ENCODE peak calls at places on chromosome 9, in seven cellular contexts. One of them, this sample, is unnamed.

GRCh38 chr9:126146254-126147145 is 180.1 kb upstream of the MVB12B start:
- DNase-seq in IMR-90: no peak
- DNase-seq in uterus: no peak
- DNase-seq in lower lobe of right lung: no peak
- DNase-seq in psoas muscle: no peak
- DNase-seq in CD8-positive, alpha-beta memory T cell: no peak
- DNase-seq in stomach: peak; percentile 24
- DNase-seq in this sample: no peak

GRCh38 chr9:23379842-23380241 is 446.2 kb downstream of the ELAVL2 start:
- DNase-seq in stomach: no peak
- DNase-seq in psoas muscle: no peak
- DNase-seq in IMR-90: no peak
- DNase-seq in uterus: no peak
- DNase-seq in lower lobe of right lung: no peak
- DNase-seq in CD8-positive, alpha-beta memory T cell: no peak
- DNase-seq in this sample: no peak

GRCh38 chr9:122134822-122135528 is 24.6 kb downstream of the NDUFA8 start:
- DNase-seq in lower lobe of right lung: no peak
- DNase-seq in stomach: no peak
- DNase-seq in uterus: no peak
- DNase-seq in IMR-90: peak; percentile 23
- DNase-seq in CD8-positive, alpha-beta memory T cell: no peak
- DNase-seq in psoas muscle: no peak
- DNase-seq in this sample: no peak

GRCh38 chr9:108869092-108869725 is 7.1 kb downstream of the ACTL7A start:
- DNase-seq in uterus: no peak
- DNase-seq in CD8-positive, alpha-beta memory T cell: no peak
- DNase-seq in IMR-90: peak; percentile 36
- DNase-seq in lower lobe of right lung: no peak
- DNase-seq in psoas muscle: no peak
- DNase-seq in stomach: no peak
- DNase-seq in this sample: no peak

GRCh38 chr9:35756275-35756742 is 2.2 kb upstream of the MSMP start:
- DNase-seq in uterus: peak; percentile 61
- DNase-seq in psoas muscle: peak; percentile 81
- DNase-seq in IMR-90: no peak
- DNase-seq in lower lobe of right lung: peak; percentile 83
- DNase-seq in stomach: peak; percentile 74
- DNase-seq in CD8-positive, alpha-beta memory T cell: peak; percentile 86
- DNase-seq in this sample: peak; percentile 66

GRCh38 chr9:31612336-31613030 is 772.0 kb upstream of the ACO1 start:
- DNase-seq in psoas muscle: no peak
- DNase-seq in IMR-90: no peak
- DNase-seq in CD8-positive, alpha-beta memory T cell: no peak
- DNase-seq in stomach: no peak
- DNase-seq in lower lobe of right lung: no peak
- DNase-seq in uterus: no peak
- DNase-seq in this sample: no peak

GRCh38 chr9:76112151-76112550 is 221.7 kb downstream of the PCSK5 start:
- DNase-seq in stomach: no peak
- DNase-seq in psoas muscle: no peak
- DNase-seq in uterus: no peak
- DNase-seq in IMR-90: no peak
- DNase-seq in CD8-positive, alpha-beta memory T cell: no peak
- DNase-seq in lower lobe of right lung: no peak
- DNase-seq in this sample: no peak

GRCh38 chr9:37302277-37302676 is 120.2 kb upstream of the GRHPR start:
- DNase-seq in lower lobe of right lung: no peak
- DNase-seq in IMR-90: no peak
- DNase-seq in psoas muscle: no peak
- DNase-seq in uterus: no peak
- DNase-seq in stomach: no peak
- DNase-seq in CD8-positive, alpha-beta memory T cell: peak; percentile 60
- DNase-seq in this sample: no peak

GRCh38 chr9:129416831-129417604 is 203.9 kb downstream of the C9orf50 start:
- DNase-seq in uterus: no peak
- DNase-seq in CD8-positive, alpha-beta memory T cell: no peak
- DNase-seq in stomach: no peak
- DNase-seq in psoas muscle: peak; percentile 47
- DNase-seq in IMR-90: no peak
- DNase-seq in lower lobe of right lung: no peak
- DNase-seq in this sample: no peak

GRCh38 chr9:111662851-111663823 is 1.7 kb downstream of the GNG10 start:
- DNase-seq in uterus: no peak
- DNase-seq in CD8-positive, alpha-beta memory T cell: no peak
- DNase-seq in psoas muscle: no peak
- DNase-seq in stomach: no peak
- DNase-seq in IMR-90: no peak
- DNase-seq in lower lobe of right lung: no peak
- DNase-seq in this sample: no peak

GRCh38 chr9:8600914-8601680 is 801.5 kb upstream of the DMAC1 start:
- DNase-seq in IMR-90: no peak
- DNase-seq in CD8-positive, alpha-beta memory T cell: no peak
- DNase-seq in uterus: no peak
- DNase-seq in psoas muscle: no peak
- DNase-seq in stomach: no peak
- DNase-seq in lower lobe of right lung: no peak
- DNase-seq in this sample: no peak

GRCh38 chr9:101514056-101514455 is 19.6 kb upstream of the RNF20 start:
- DNase-seq in uterus: no peak
- DNase-seq in lower lobe of right lung: no peak
- DNase-seq in CD8-positive, alpha-beta memory T cell: no peak
- DNase-seq in stomach: no peak
- DNase-seq in psoas muscle: no peak
- DNase-seq in IMR-90: peak; percentile 72
- DNase-seq in this sample: no peak

GRCh38 chr9:134130503-134131375 is 5.1 kb upstream of the WDR5 start:
- DNase-seq in IMR-90: peak; percentile 11
- DNase-seq in stomach: peak; percentile 91
- DNase-seq in psoas muscle: peak; percentile 79
- DNase-seq in lower lobe of right lung: peak; percentile 93
- DNase-seq in uterus: peak; percentile 56
- DNase-seq in CD8-positive, alpha-beta memory T cell: no peak
- DNase-seq in this sample: peak; percentile 82

GRCh38 chr9:137218754-137219271 is 3.2 kb downstream of the RNF208 start:
- DNase-seq in IMR-90: peak; percentile 34
- DNase-seq in lower lobe of right lung: no peak
- DNase-seq in uterus: no peak
- DNase-seq in stomach: peak; percentile 86
- DNase-seq in psoas muscle: no peak
- DNase-seq in CD8-positive, alpha-beta memory T cell: no peak
- DNase-seq in this sample: no peak

GRCh38 chr9:93660647-93661046 is 84.3 kb downstream of the PHF2 start:
- DNase-seq in IMR-90: no peak
- DNase-seq in psoas muscle: peak; percentile 25
- DNase-seq in uterus: no peak
- DNase-seq in lower lobe of right lung: no peak
- DNase-seq in CD8-positive, alpha-beta memory T cell: peak; percentile 28
- DNase-seq in stomach: no peak
- DNase-seq in this sample: no peak

GRCh38 chr9:92617951-92618510 is 51.9 kb downstream of the IPPK start:
- DNase-seq in stomach: peak; percentile 18
- DNase-seq in IMR-90: no peak
- DNase-seq in CD8-positive, alpha-beta memory T cell: no peak
- DNase-seq in lower lobe of right lung: no peak
- DNase-seq in psoas muscle: no peak
- DNase-seq in uterus: no peak
- DNase-seq in this sample: no peak

GRCh38 chr9:89603629-89604462 is 966 bp upstream of the GADD45G start:
- DNase-seq in CD8-positive, alpha-beta memory T cell: no peak
- DNase-seq in uterus: peak; percentile 70
- DNase-seq in psoas muscle: peak; percentile 86
- DNase-seq in stomach: peak; percentile 81
- DNase-seq in IMR-90: peak; percentile 11
- DNase-seq in lower lobe of right lung: peak; percentile 84
- DNase-seq in this sample: peak; percentile 77

GRCh38 chr9:102479191-102479590 is 515.9 kb upstream of the CYLC2 start:
- DNase-seq in psoas muscle: no peak
- DNase-seq in IMR-90: no peak
- DNase-seq in lower lobe of right lung: no peak
- DNase-seq in stomach: no peak
- DNase-seq in CD8-positive, alpha-beta memory T cell: no peak
- DNase-seq in uterus: no peak
- DNase-seq in this sample: no peak

GRCh38 chr9:110641350-110641749 is 27.2 kb upstream of the MUSK start:
- DNase-seq in lower lobe of right lung: no peak
- DNase-seq in uterus: no peak
- DNase-seq in psoas muscle: no peak
- DNase-seq in IMR-90: no peak
- DNase-seq in stomach: no peak
- DNase-seq in CD8-positive, alpha-beta memory T cell: no peak
- DNase-seq in this sample: no peak

GRCh38 chr9:110640736-110641135 is 27.9 kb upstream of the MUSK start:
- DNase-seq in uterus: no peak
- DNase-seq in psoas muscle: no peak
- DNase-seq in IMR-90: no peak
- DNase-seq in lower lobe of right lung: no peak
- DNase-seq in stomach: no peak
- DNase-seq in CD8-positive, alpha-beta memory T cell: no peak
- DNase-seq in this sample: no peak

GRCh38 chr9:110638381-110638954 is 30.1 kb upstream of the MUSK start:
- DNase-seq in uterus: no peak
- DNase-seq in IMR-90: peak; percentile 54
- DNase-seq in lower lobe of right lung: no peak
- DNase-seq in psoas muscle: no peak
- DNase-seq in stomach: no peak
- DNase-seq in CD8-positive, alpha-beta memory T cell: no peak
- DNase-seq in this sample: no peak

DNA sequence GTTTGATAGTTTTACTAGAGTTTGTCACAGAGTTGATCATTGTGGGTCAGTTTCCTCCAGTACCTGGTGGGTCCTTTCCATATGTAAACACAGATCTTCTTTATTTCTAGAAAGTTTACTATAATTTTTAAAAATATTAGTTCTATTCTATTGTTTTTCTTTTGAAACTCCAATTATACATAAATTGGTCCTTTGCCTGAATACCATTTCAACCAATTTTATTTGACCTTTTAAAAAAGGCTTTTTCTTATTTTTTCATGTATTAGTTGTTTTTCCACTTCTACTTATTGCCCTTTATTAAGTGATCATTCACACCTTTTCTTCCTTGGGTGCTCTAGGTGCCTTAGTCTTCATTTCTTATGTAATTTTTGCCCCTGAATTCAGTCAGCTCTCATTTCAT is 33.0 kb upstream of the MUSK start:
- DNase-seq in psoas muscle: no peak
- DNase-seq in IMR-90: no peak
- DNase-seq in stomach: no peak
- DNase-seq in uterus: no peak
- DNase-seq in lower lobe of right lung: no peak
- DNase-seq in CD8-positive, alpha-beta memory T cell: no peak
- DNase-seq in this sample: no peak
- H3K27ac ChIP-seq in psoas muscle: no peak overlapping the region
- H3K27ac ChIP-seq in IMR-90: no peak overlapping the region
- H3K27ac ChIP-seq in stomach: no peak overlapping the region
- H3K27ac ChIP-seq in uterus: no peak overlapping the region
- H3K27ac ChIP-seq in lower lobe of right lung: no peak overlapping the region
- H3K27ac ChIP-seq in CD8-positive, alpha-beta memory T cell: no peak overlapping the region
- H3K27ac ChIP-seq in this sample: no peak overlapping the region

GRCh38 chr9:33817327-33818166 is 587 bp downstream of the UBE2R2 start:
- DNase-seq in CD8-positive, alpha-beta memory T cell: peak; percentile 66
- DNase-seq in IMR-90: peak; percentile 70
- DNase-seq in stomach: peak; percentile 49
- DNase-seq in uterus: peak; percentile 54
- DNase-seq in lower lobe of right lung: peak; percentile 74
- DNase-seq in psoas muscle: peak; percentile 83
- DNase-seq in this sample: peak; percentile 69
- H3K4me3 ChIP-seq in CD8-positive, alpha-beta memory T cell: peak overlapping the region; percentile 71
- H3K4me3 ChIP-seq in IMR-90: peak overlapping the region; percentile 100
- H3K4me3 ChIP-seq in stomach: peak overlapping the region; percentile 87
- H3K4me3 ChIP-seq in uterus: peak overlapping the region; percentile 90
- H3K4me3 ChIP-seq in lower lobe of right lung: peak overlapping the region; percentile 89
- H3K4me3 ChIP-seq in psoas muscle: peak overlapping the region; percentile 93
- H3K4me3 ChIP-seq in this sample: peak overlapping the region; percentile 94

GRCh38 chr9:104088416-104088815 is 5.7 kb upstream of the SMC2 start:
- DNase-seq in CD8-positive, alpha-beta memory T cell: no peak
- DNase-seq in psoas muscle: no peak
- DNase-seq in IMR-90: peak; percentile 3
- DNase-seq in stomach: no peak
- DNase-seq in uterus: no peak
- DNase-seq in lower lobe of right lung: no peak
- DNase-seq in this sample: no peak

GRCh38 chr9:104092192-104092591 is 1.9 kb upstream of the SMC2 start:
- DNase-seq in stomach: no peak
- DNase-seq in CD8-positive, alpha-beta memory T cell: no peak
- DNase-seq in lower lobe of right lung: no peak
- DNase-seq in psoas muscle: no peak
- DNase-seq in uterus: no peak
- DNase-seq in IMR-90: no peak
- DNase-seq in this sample: no peak

GRCh38 chr9:104091028-104091590 is 3.0 kb upstream of the SMC2 start:
- DNase-seq in uterus: no peak
- DNase-seq in psoas muscle: no peak
- DNase-seq in IMR-90: peak; percentile 2
- DNase-seq in stomach: no peak
- DNase-seq in lower lobe of right lung: no peak
- DNase-seq in CD8-positive, alpha-beta memory T cell: no peak
- DNase-seq in this sample: no peak

GRCh38 chr9:104091708-104092107 is 2.4 kb upstream of the SMC2 start:
- DNase-seq in psoas muscle: no peak
- DNase-seq in IMR-90: peak; percentile 78
- DNase-seq in uterus: peak; percentile 21
- DNase-seq in lower lobe of right lung: no peak
- DNase-seq in stomach: no peak
- DNase-seq in CD8-positive, alpha-beta memory T cell: no peak
- DNase-seq in this sample: no peak

GRCh38 chr9:104090578-104090977 is 3.5 kb upstream of the SMC2 start:
- DNase-seq in lower lobe of right lung: no peak
- DNase-seq in IMR-90: no peak
- DNase-seq in CD8-positive, alpha-beta memory T cell: no peak
- DNase-seq in uterus: no peak
- DNase-seq in psoas muscle: no peak
- DNase-seq in stomach: no peak
- DNase-seq in this sample: no peak
- H3K27ac ChIP-seq in lower lobe of right lung: peak overlapping the region; percentile 97
- H3K27ac ChIP-seq in IMR-90: no peak overlapping the region
- H3K27ac ChIP-seq in CD8-positive, alpha-beta memory T cell: no peak overlapping the region
- H3K27ac ChIP-seq in uterus: peak overlapping the region; percentile 99
- H3K27ac ChIP-seq in psoas muscle: no peak overlapping the region
- H3K27ac ChIP-seq in stomach: peak overlapping the region; percentile 87
- H3K27ac ChIP-seq in this sample: no peak overlapping the region

GRCh38 chr9:117703538-117703937 is 665 bp upstream of the TLR4 start:
- DNase-seq in CD8-positive, alpha-beta memory T cell: no peak
- DNase-seq in lower lobe of right lung: no peak
- DNase-seq in uterus: no peak
- DNase-seq in IMR-90: no peak
- DNase-seq in psoas muscle: no peak
- DNase-seq in stomach: no peak
- DNase-seq in this sample: no peak

GRCh38 chr9:117704597-117704996 is 394 bp downstream of the TLR4 start:
- DNase-seq in uterus: no peak
- DNase-seq in stomach: no peak
- DNase-seq in CD8-positive, alpha-beta memory T cell: no peak
- DNase-seq in lower lobe of right lung: no peak
- DNase-seq in IMR-90: no peak
- DNase-seq in psoas muscle: no peak
- DNase-seq in this sample: no peak

GRCh38 chr9:117705386-117705785 is 1.2 kb downstream of the TLR4 start:
- DNase-seq in psoas muscle: no peak
- DNase-seq in IMR-90: no peak
- DNase-seq in uterus: no peak
- DNase-seq in lower lobe of right lung: no peak
- DNase-seq in stomach: no peak
- DNase-seq in CD8-positive, alpha-beta memory T cell: no peak
- DNase-seq in this sample: no peak

GRCh38 chr9:117706421-117707150 is 2.4 kb downstream of the TLR4 start:
- DNase-seq in lower lobe of right lung: no peak
- DNase-seq in uterus: no peak
- DNase-seq in IMR-90: no peak
- DNase-seq in stomach: no peak
- DNase-seq in CD8-positive, alpha-beta memory T cell: no peak
- DNase-seq in psoas muscle: no peak
- DNase-seq in this sample: no peak

GRCh38 chr9:117704024-117704575 is at the start of gene TLR4:
- DNase-seq in stomach: peak; percentile 54
- DNase-seq in psoas muscle: peak; percentile 75
- DNase-seq in uterus: peak; percentile 39
- DNase-seq in IMR-90: no peak
- DNase-seq in lower lobe of right lung: peak; percentile 74
- DNase-seq in CD8-positive, alpha-beta memory T cell: no peak
- DNase-seq in this sample: peak; percentile 27
- H3K4me3 ChIP-seq in stomach: peak within 1 kb of the TSS; percentile 40
- H3K4me3 ChIP-seq in psoas muscle: peak within 1 kb of the TSS; percentile 58
- H3K4me3 ChIP-seq in uterus: peak within 1 kb of the TSS; percentile 30
- H3K4me3 ChIP-seq in IMR-90: no peak within 1 kb of the TSS
- H3K4me3 ChIP-seq in lower lobe of right lung: peak within 1 kb of the TSS; percentile 62
- H3K4me3 ChIP-seq in CD8-positive, alpha-beta memory T cell: no peak within 1 kb of the TSS
- H3K4me3 ChIP-seq in this sample: peak within 1 kb of the TSS; percentile 27

This sample was measured in ovary.